ENCODE peak calls at places on chromosomes 16 and 17, in nine cellular contexts. P is fibroblast of mammary gland, X is brain microvascular endothelial cell, G is vagina, J is stomach, T is AG10803, D is H7, K is astrocyte of the spinal cord, A is small intestine. C is an unnamed sample.

GRCh38 chr17:63850401-63850800 is 7.9 kb upstream of the SMARCD2 start:
- DNase-seq in X (no peak), T (no peak), G (no peak), A (no peak), J (no peak), K (no peak), D (no peak), P (no peak), C (no peak)

GRCh38 chr16:28473714-28474265 is 1.7 kb upstream of the NPIPB7 start:
- DNase-seq in D (no peak), K (no peak), J (no peak), G (no peak), T (no peak), A (no peak), P (peak; percentile 16), X (no peak), C (peak; percentile 46)

GRCh38 chr17:76869878-76870714 is 1.9 kb downstream of the MGAT5B start:
- DNase-seq in T (no peak), J (no peak), X (no peak), K (no peak), A (no peak), P (no peak), D (peak; percentile 95), G (no peak), C (no peak)

GRCh38 chr17:32443827-32444300 is 446 bp upstream of the PSMD11 start:
- DNase-seq in D (no peak), K (no peak), X (no peak), P (peak; percentile 3), A (peak; percentile 38), J (no peak), G (no peak), T (no peak), C (no peak)

GRCh38 chr17:13385481-13385907 is 216.2 kb downstream of the HS3ST3A1 start:
- DNase-seq in G (no peak), D (no peak), A (no peak), X (no peak), T (peak; percentile 51), J (no peak), K (no peak), P (peak; percentile 79), C (peak; percentile 36)

GRCh38 chr17:81809556-81809998 is 5.6 kb downstream of the GCGR start:
- DNase-seq in P (no peak), T (no peak), A (no peak), G (no peak), D (peak; percentile 48), X (no peak), K (no peak), J (no peak), C (no peak)

GRCh38 chr17:3738562-3739295 is 15.0 kb downstream of the HASPIN start:
- DNase-seq in P (no peak), D (peak; percentile 67), J (peak; percentile 73), X (no peak), T (no peak), K (peak; percentile 5), A (peak; percentile 82), G (no peak), C (peak; percentile 78)

GRCh38 chr16:57053206-57053605 is 39.2 kb upstream of the CPNE2 start:
- DNase-seq in G (no peak), J (no peak), D (no peak), A (no peak), P (no peak), K (no peak), X (no peak), T (no peak), C (no peak)

GRCh38 chr17:31967643-31968042 is 30.8 kb downstream of the SUZ12 start:
- DNase-seq in J (no peak), P (no peak), T (no peak), G (no peak), X (no peak), D (no peak), K (no peak), A (no peak), C (peak; percentile 98)

GRCh38 chr17:50266384-50267073 is 7.7 kb upstream of the TMEM92 start:
- DNase-seq in A (no peak), P (peak; percentile 90), T (peak; percentile 86), K (peak; percentile 93), X (peak; percentile 80), J (peak; percentile 88), G (peak; percentile 85), D (peak; percentile 51), C (no peak)

GRCh38 chr17:82386256-82386831 is 14.8 kb downstream of the UTS2R start:
- DNase-seq in P (no peak), X (no peak), J (no peak), G (no peak), K (no peak), T (no peak), D (no peak), A (no peak), C (no peak)

GRCh38 chr16:4679854-4680636 is 13.3 kb upstream of the NUDT16L1 start:
- DNase-seq in D (no peak), A (peak; percentile 75), J (peak; percentile 91), K (no peak), G (no peak), X (no peak), P (peak; percentile 91), T (no peak), C (peak; percentile 89)

GRCh38 chr16:56600398-56600999 is 7.9 kb upstream of the MT2A start:
- DNase-seq in P (peak; percentile 73), G (no peak), D (peak; percentile 62), X (peak; percentile 60), K (peak; percentile 55), J (peak; percentile 44), T (peak; percentile 60), A (peak; percentile 55), C (no peak)

GRCh38 chr16:68826652-68827051 is 16.7 kb upstream of the TANGO6 start:
- DNase-seq in A (no peak), T (no peak), X (no peak), K (no peak), J (no peak), P (no peak), G (no peak), D (no peak), C (peak; percentile 26)

GRCh38 chr17:61416540-61417363 is 17.1 kb downstream of the TBX2 start:
- DNase-seq in J (peak; percentile 74), G (peak; percentile 88), T (peak; percentile 84), X (peak; percentile 77), K (peak; percentile 81), A (peak; percentile 54), D (peak; percentile 97), P (peak; percentile 84), C (peak; percentile 89)

GRCh38 chr17:62626719-62627218 is 701 bp upstream of the MRC2 start:
- DNase-seq in X (peak; percentile 71), J (no peak), P (peak; percentile 95), D (peak; percentile 97), K (peak; percentile 81), A (no peak), T (peak; percentile 87), G (peak; percentile 97), C (peak; percentile 35)

DNA sequence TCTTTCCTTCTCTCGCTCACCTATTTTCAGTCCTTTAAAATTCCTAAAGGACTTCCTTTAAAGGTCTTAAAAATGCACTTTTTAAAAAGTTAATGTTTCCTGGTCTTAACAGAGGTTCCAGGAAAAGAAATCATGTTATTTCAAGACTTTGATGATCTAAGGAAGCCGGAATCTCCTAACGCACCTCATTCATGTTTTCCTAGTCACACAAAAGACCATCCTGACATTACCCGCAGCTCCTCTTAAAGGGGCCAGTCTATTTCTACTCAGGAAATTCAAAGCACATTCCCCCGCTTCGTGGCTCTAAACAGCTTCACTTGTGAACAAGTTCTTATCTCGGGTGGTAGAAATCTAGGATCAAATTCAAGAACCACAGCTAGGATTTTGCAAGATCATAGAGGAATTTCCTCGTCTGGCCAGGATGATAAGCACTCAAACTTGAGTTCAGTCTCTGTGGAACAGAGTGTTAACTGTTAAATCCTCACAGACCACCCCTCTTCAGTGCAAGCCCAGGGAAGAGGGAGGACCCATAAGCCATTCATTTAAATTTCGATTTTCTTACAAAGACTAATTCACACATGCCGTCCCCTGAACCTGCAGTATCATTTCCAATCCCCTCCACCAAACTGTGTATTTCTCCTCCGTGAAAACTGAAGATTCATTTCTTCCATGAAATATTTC is 137.1 kb upstream of the AXIN2 start:
- DNase-seq in K (peak; percentile 85), J (no peak), X (peak; percentile 82), D (no peak), T (peak; percentile 27), G (no peak), P (peak; percentile 37), A (no peak), C (peak; percentile 5)
- H3K4me3 ChIP-seq in K (peak overlapping the region; percentile 10), J (no peak overlapping the region), X (peak overlapping the region; percentile 18), D (no peak overlapping the region), T (no peak overlapping the region), G (peak overlapping the region; percentile 4), P (no peak overlapping the region), A (no peak overlapping the region), C (no peak overlapping the region)

DNA sequence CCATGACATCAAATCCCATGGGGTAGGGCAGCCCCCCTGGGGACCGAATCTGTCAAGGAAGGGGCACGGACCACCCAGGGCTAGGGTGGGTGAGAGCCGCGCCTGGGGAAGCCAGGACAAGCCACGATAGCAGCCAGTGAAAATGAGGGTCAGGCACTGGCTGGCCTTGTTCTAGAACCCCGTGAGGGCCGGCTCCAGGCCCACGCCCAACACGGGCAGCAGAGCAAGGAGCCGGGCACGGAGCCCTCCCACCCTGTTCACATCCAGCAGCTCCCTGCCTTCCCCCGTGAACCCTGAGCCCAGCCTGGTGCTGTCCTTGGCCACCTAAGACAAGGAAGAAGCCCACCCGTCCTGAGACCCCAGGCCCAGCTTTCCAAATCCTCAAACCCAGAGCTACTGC is 256.7 kb downstream of the PARN start:
- DNase-seq in D (no peak), K (no peak), J (no peak), A (no peak), X (no peak), T (no peak), P (no peak), G (peak; percentile 67), C (no peak)
- H3K4me3 ChIP-seq in D (no peak overlapping the region), K (no peak overlapping the region), J (no peak overlapping the region), A (no peak overlapping the region), X (no peak overlapping the region), T (no peak overlapping the region), P (no peak overlapping the region), G (no peak overlapping the region), C (no peak overlapping the region)

GRCh38 chr17:59373879-59374495 is 42.5 kb downstream of the YPEL2 start:
- DNase-seq in D (no peak), A (no peak), J (no peak), P (peak; percentile 99), T (peak; percentile 97), X (peak; percentile 81), K (peak; percentile 48), G (no peak), C (peak; percentile 33)
- H3K4me3 ChIP-seq in D (no peak overlapping the region), A (no peak overlapping the region), J (no peak overlapping the region), P (no peak overlapping the region), T (no peak overlapping the region), X (no peak overlapping the region), K (no peak overlapping the region), G (no peak overlapping the region), C (no peak overlapping the region)

DNA sequence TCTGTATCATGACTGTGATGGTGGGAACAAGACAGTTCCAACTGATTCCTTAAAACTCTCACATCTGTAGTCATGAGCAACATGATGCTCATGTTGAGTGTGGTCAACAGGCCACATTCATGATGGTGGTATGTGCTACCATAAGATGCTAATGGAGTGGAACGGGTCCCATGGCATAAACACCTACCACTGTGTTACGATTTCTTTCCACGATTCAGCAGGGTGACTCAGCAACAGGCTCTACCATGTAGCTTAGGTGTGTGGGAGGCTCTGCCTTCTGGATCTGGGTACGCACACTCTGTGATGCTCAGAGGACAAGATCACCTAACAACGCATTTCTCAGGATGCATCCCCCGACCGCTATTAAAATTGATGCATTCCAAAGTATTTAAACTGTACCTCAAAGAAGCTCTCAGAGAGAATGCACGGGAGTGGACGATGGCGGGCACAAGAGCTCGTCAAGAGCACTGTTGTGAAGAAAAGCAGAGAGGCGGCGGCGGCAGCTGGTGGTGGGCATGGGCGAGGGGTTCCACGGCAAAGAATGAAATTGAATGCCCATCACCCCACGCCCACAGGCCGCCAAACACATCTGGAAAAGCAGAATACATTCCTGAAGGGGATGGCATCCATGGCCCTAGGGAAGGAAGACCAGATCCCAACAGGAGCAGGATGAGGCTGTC is 133.3 kb downstream of the ZNF778 start:
- DNase-seq in D (no peak), K (no peak), A (no peak), P (peak; percentile 57), X (no peak), T (peak; percentile 9), G (no peak), J (no peak), C (no peak)
- H3K4me3 ChIP-seq in D (no peak overlapping the region), K (no peak overlapping the region), A (no peak overlapping the region), P (no peak overlapping the region), X (no peak overlapping the region), T (no peak overlapping the region), G (no peak overlapping the region), J (no peak overlapping the region), C (no peak overlapping the region)

C was measured in trophoblast cell.